ENCODE peak calls at places on chromosomes 11 and 22, in four cellular contexts. One of them, this sample, is unnamed.

GRCh38 chr11:11218287-11218986 is 134.6 kb downstream of the CSNK2A3 start:
- DNase-seq in mucosa of gallbladder: peak
- DNase-seq in effector memory CD4-positive, alpha-beta T cell: no peak
- DNase-seq in nucleus accumbens: no peak
- DNase-seq in this sample: no peak

GRCh38 chr11:119335655-119336543 is 1.6 kb downstream of the RNF26 start:
- DNase-seq in mucosa of gallbladder: no peak
- DNase-seq in effector memory CD4-positive, alpha-beta T cell: no peak
- DNase-seq in nucleus accumbens: peak
- DNase-seq in this sample: no peak

GRCh38 chr11:46930089-46930488 is 6.5 kb upstream of the CSTPP1 start:
- DNase-seq in mucosa of gallbladder: no peak
- DNase-seq in effector memory CD4-positive, alpha-beta T cell: no peak
- DNase-seq in nucleus accumbens: peak
- DNase-seq in this sample: no peak

GRCh38 chr22:19419086-19419463 is 12.5 kb downstream of the HIRA start:
- DNase-seq in mucosa of gallbladder: no peak
- DNase-seq in effector memory CD4-positive, alpha-beta T cell: no peak
- DNase-seq in nucleus accumbens: no peak
- DNase-seq in this sample: no peak

GRCh38 chr11:46693597-46694012 is 6.8 kb downstream of the ARHGAP1 start:
- DNase-seq in mucosa of gallbladder: no peak
- DNase-seq in effector memory CD4-positive, alpha-beta T cell: no peak
- DNase-seq in nucleus accumbens: no peak
- DNase-seq in this sample: no peak

GRCh38 chr11:73623651-73624050 is 22.7 kb upstream of the PLEKHB1 start:
- DNase-seq in mucosa of gallbladder: no peak
- DNase-seq in effector memory CD4-positive, alpha-beta T cell: no peak
- DNase-seq in nucleus accumbens: no peak
- DNase-seq in this sample: no peak

GRCh38 chr11:132039521-132039920 is 669.1 kb downstream of the NTM start:
- DNase-seq in mucosa of gallbladder: no peak
- DNase-seq in effector memory CD4-positive, alpha-beta T cell: no peak
- DNase-seq in nucleus accumbens: no peak
- DNase-seq in this sample: no peak

GRCh38 chr11:19200410-19201201 is 1.2 kb downstream of the CSRP3 start:
- DNase-seq in mucosa of gallbladder: no peak
- DNase-seq in effector memory CD4-positive, alpha-beta T cell: no peak
- DNase-seq in nucleus accumbens: no peak
- DNase-seq in this sample: no peak

GRCh38 chr11:3341298-3341697 is 37.6 kb downstream of the ZNF195 start:
- DNase-seq in mucosa of gallbladder: peak
- DNase-seq in effector memory CD4-positive, alpha-beta T cell: peak
- DNase-seq in nucleus accumbens: peak
- DNase-seq in this sample: peak

GRCh38 chr22:23282089-23282501 is 101.8 kb downstream of the BCR start:
- DNase-seq in mucosa of gallbladder: peak
- DNase-seq in effector memory CD4-positive, alpha-beta T cell: no peak
- DNase-seq in nucleus accumbens: peak
- DNase-seq in this sample: no peak

GRCh38 chr22:24894998-24895397 is 51.5 kb downstream of the LHFPL7 start:
- DNase-seq in mucosa of gallbladder: peak
- DNase-seq in effector memory CD4-positive, alpha-beta T cell: no peak
- DNase-seq in nucleus accumbens: peak
- DNase-seq in this sample: no peak

GRCh38 chr22:45059296-45059695 is 49.5 kb upstream of the PHF21B start:
- DNase-seq in mucosa of gallbladder: no peak
- DNase-seq in effector memory CD4-positive, alpha-beta T cell: no peak
- DNase-seq in nucleus accumbens: no peak
- DNase-seq in this sample: no peak

GRCh38 chr22:40534379-40535188 is 101.9 kb downstream of the MRTFA start:
- DNase-seq in mucosa of gallbladder: no peak
- DNase-seq in effector memory CD4-positive, alpha-beta T cell: no peak
- DNase-seq in nucleus accumbens: peak
- DNase-seq in this sample: no peak

GRCh38 chr11:61545341-61545740 is 35.5 kb downstream of the SYT7 start:
- DNase-seq in mucosa of gallbladder: no peak
- DNase-seq in effector memory CD4-positive, alpha-beta T cell: no peak
- DNase-seq in nucleus accumbens: no peak
- DNase-seq in this sample: no peak

GRCh38 chr11:120061761-120062560 is 76.0 kb downstream of the TRIM29 start:
- DNase-seq in mucosa of gallbladder: no peak
- DNase-seq in effector memory CD4-positive, alpha-beta T cell: no peak
- DNase-seq in nucleus accumbens: no peak
- DNase-seq in this sample: no peak

GRCh38 chr11:34342008-34342533 is 15.7 kb downstream of the ABTB2 start:
- DNase-seq in mucosa of gallbladder: peak
- DNase-seq in effector memory CD4-positive, alpha-beta T cell: no peak
- DNase-seq in nucleus accumbens: no peak
- DNase-seq in this sample: no peak

GRCh38 chr11:41872458-41872857 is 413.0 kb upstream of the LRRC4C start:
- DNase-seq in mucosa of gallbladder: no peak
- DNase-seq in effector memory CD4-positive, alpha-beta T cell: no peak
- DNase-seq in nucleus accumbens: no peak
- DNase-seq in this sample: no peak

GRCh38 chr11:69697861-69698260 is 6.0 kb downstream of the FGF19 start:
- DNase-seq in mucosa of gallbladder: no peak
- DNase-seq in effector memory CD4-positive, alpha-beta T cell: no peak
- DNase-seq in nucleus accumbens: no peak
- DNase-seq in this sample: no peak

GRCh38 chr22:29156507-29156906 is 49.2 kb upstream of the EMID1 start:
- DNase-seq in mucosa of gallbladder: no peak
- DNase-seq in effector memory CD4-positive, alpha-beta T cell: no peak
- DNase-seq in nucleus accumbens: no peak
- DNase-seq in this sample: no peak

GRCh38 chr11:2519879-2520735 is 75.3 kb downstream of the KCNQ1 start:
- DNase-seq in mucosa of gallbladder: peak
- DNase-seq in effector memory CD4-positive, alpha-beta T cell: no peak
- DNase-seq in nucleus accumbens: no peak
- DNase-seq in this sample: peak

GRCh38 chr11:86610559-86611341 is 61.7 kb downstream of the ME3 start:
- DNase-seq in mucosa of gallbladder: no peak
- DNase-seq in effector memory CD4-positive, alpha-beta T cell: no peak
- DNase-seq in nucleus accumbens: no peak
- DNase-seq in this sample: no peak

GRCh38 chr11:61983419-61983818 is 16.0 kb upstream of the FTH1 start:
- DNase-seq in mucosa of gallbladder: no peak
- DNase-seq in effector memory CD4-positive, alpha-beta T cell: no peak
- DNase-seq in nucleus accumbens: no peak
- DNase-seq in this sample: no peak

GRCh38 chr11:130827697-130828377 is 88.4 kb downstream of the SNX19 start:
- DNase-seq in mucosa of gallbladder: no peak
- DNase-seq in effector memory CD4-positive, alpha-beta T cell: no peak
- DNase-seq in nucleus accumbens: peak
- DNase-seq in this sample: no peak

GRCh38 chr22:17370036-17370765 is 941 bp downstream of the CECR2 start:
- DNase-seq in mucosa of gallbladder: no peak
- DNase-seq in effector memory CD4-positive, alpha-beta T cell: no peak
- DNase-seq in nucleus accumbens: no peak
- DNase-seq in this sample: no peak

GRCh38 chr11:120178441-120179070 is 32.3 kb upstream of the OAF start:
- DNase-seq in mucosa of gallbladder: peak
- DNase-seq in effector memory CD4-positive, alpha-beta T cell: no peak
- DNase-seq in nucleus accumbens: no peak
- DNase-seq in this sample: no peak

GRCh38 chr11:48055292-48056132 is 75.2 kb downstream of the PTPRJ start:
- DNase-seq in mucosa of gallbladder: peak
- DNase-seq in effector memory CD4-positive, alpha-beta T cell: peak
- DNase-seq in nucleus accumbens: no peak
- DNase-seq in this sample: peak